ENCODE peak calls at places on chromosome 10, in six cellular contexts. One of them, this sample, is unnamed.

GRCh38 chr10:660980-661890 is 28.2 kb downstream of the DIP2C start:
- DNase-seq in fibroblast of mammary gland: peak
- DNase-seq in astrocyte of the cerebellum: no peak
- DNase-seq in tibial artery: no peak
- DNase-seq in astrocyte: no peak
- DNase-seq in kidney tubule cell: no peak
- DNase-seq in this sample: no peak

GRCh38 chr10:72753760-72754231 is 61.9 kb downstream of the MCU start:
- DNase-seq in fibroblast of mammary gland: no peak
- DNase-seq in astrocyte of the cerebellum: no peak
- DNase-seq in tibial artery: no peak
- DNase-seq in astrocyte: no peak
- DNase-seq in kidney tubule cell: no peak
- DNase-seq in this sample: no peak

GRCh38 chr10:72980348-72980747 is 25.7 kb upstream of the PLA2G12B start:
- DNase-seq in fibroblast of mammary gland: no peak
- DNase-seq in astrocyte of the cerebellum: no peak
- DNase-seq in tibial artery: no peak
- DNase-seq in astrocyte: no peak
- DNase-seq in kidney tubule cell: no peak
- DNase-seq in this sample: no peak

GRCh38 chr10:121698336-121698735 is 100.1 kb upstream of the FGFR2 start:
- DNase-seq in fibroblast of mammary gland: no peak
- DNase-seq in astrocyte of the cerebellum: no peak
- DNase-seq in tibial artery: no peak
- DNase-seq in astrocyte: peak
- DNase-seq in kidney tubule cell: peak
- DNase-seq in this sample: no peak

GRCh38 chr10:27542812-27543211 is 38.7 kb downstream of the RAB18 start:
- DNase-seq in fibroblast of mammary gland: peak
- DNase-seq in astrocyte of the cerebellum: no peak
- DNase-seq in tibial artery: no peak
- DNase-seq in astrocyte: peak
- DNase-seq in kidney tubule cell: peak
- DNase-seq in this sample: peak

GRCh38 chr10:118504044-118504944 is 91.2 kb downstream of the PRLHR start:
- DNase-seq in fibroblast of mammary gland: peak
- DNase-seq in astrocyte of the cerebellum: peak
- DNase-seq in tibial artery: no peak
- DNase-seq in astrocyte: peak
- DNase-seq in kidney tubule cell: peak
- DNase-seq in this sample: peak

GRCh38 chr10:74058658-74059057 is 60.7 kb downstream of the VCL start:
- DNase-seq in fibroblast of mammary gland: no peak
- DNase-seq in astrocyte of the cerebellum: no peak
- DNase-seq in tibial artery: no peak
- DNase-seq in astrocyte: peak
- DNase-seq in kidney tubule cell: peak
- DNase-seq in this sample: no peak

GRCh38 chr10:110304394-110304779 is 333 bp downstream of the SMNDC1 start:
- DNase-seq in fibroblast of mammary gland: no peak
- DNase-seq in astrocyte of the cerebellum: no peak
- DNase-seq in tibial artery: no peak
- DNase-seq in astrocyte: no peak
- DNase-seq in kidney tubule cell: peak
- DNase-seq in this sample: no peak

GRCh38 chr10:124660404-124661125 is 83.6 kb downstream of the FAM53B start:
- DNase-seq in fibroblast of mammary gland: no peak
- DNase-seq in astrocyte of the cerebellum: no peak
- DNase-seq in tibial artery: no peak
- DNase-seq in astrocyte: no peak
- DNase-seq in kidney tubule cell: no peak
- DNase-seq in this sample: no peak

GRCh38 chr10:62512732-62513475 is 138.7 kb downstream of the ZNF365 start:
- DNase-seq in fibroblast of mammary gland: peak
- DNase-seq in astrocyte of the cerebellum: no peak
- DNase-seq in tibial artery: no peak
- DNase-seq in astrocyte: peak
- DNase-seq in kidney tubule cell: peak
- DNase-seq in this sample: no peak

GRCh38 chr10:101075775-101076174 is 14.0 kb downstream of the KAZALD1 start:
- DNase-seq in fibroblast of mammary gland: no peak
- DNase-seq in astrocyte of the cerebellum: no peak
- DNase-seq in tibial artery: no peak
- DNase-seq in astrocyte: no peak
- DNase-seq in kidney tubule cell: no peak
- DNase-seq in this sample: no peak

GRCh38 chr10:126277177-126277576 is 111.1 kb downstream of the ADAM12 start:
- DNase-seq in fibroblast of mammary gland: no peak
- DNase-seq in astrocyte of the cerebellum: no peak
- DNase-seq in tibial artery: no peak
- DNase-seq in astrocyte: no peak
- DNase-seq in kidney tubule cell: no peak
- DNase-seq in this sample: no peak

GRCh38 chr10:110321869-110322620 is 17.3 kb upstream of the SMNDC1 start:
- DNase-seq in fibroblast of mammary gland: no peak
- DNase-seq in astrocyte of the cerebellum: no peak
- DNase-seq in tibial artery: no peak
- DNase-seq in astrocyte: no peak
- DNase-seq in kidney tubule cell: no peak
- DNase-seq in this sample: no peak

GRCh38 chr10:32692174-32692573 is 246.2 kb downstream of the CCDC7 start:
- DNase-seq in fibroblast of mammary gland: peak
- DNase-seq in astrocyte of the cerebellum: peak
- DNase-seq in tibial artery: no peak
- DNase-seq in astrocyte: peak
- DNase-seq in kidney tubule cell: peak
- DNase-seq in this sample: peak

GRCh38 chr10:129513312-129513711 is 46.3 kb downstream of the MGMT start:
- DNase-seq in fibroblast of mammary gland: no peak
- DNase-seq in astrocyte of the cerebellum: no peak
- DNase-seq in tibial artery: no peak
- DNase-seq in astrocyte: no peak
- DNase-seq in kidney tubule cell: no peak
- DNase-seq in this sample: no peak

GRCh38 chr10:110409926-110410325 is 87.8 kb upstream of the DUSP5 start:
- DNase-seq in fibroblast of mammary gland: no peak
- DNase-seq in astrocyte of the cerebellum: no peak
- DNase-seq in tibial artery: no peak
- DNase-seq in astrocyte: no peak
- DNase-seq in kidney tubule cell: no peak
- DNase-seq in this sample: no peak

GRCh38 chr10:88064608-88065383 is 201.4 kb downstream of the PTEN start:
- DNase-seq in fibroblast of mammary gland: peak
- DNase-seq in astrocyte of the cerebellum: no peak
- DNase-seq in tibial artery: peak
- DNase-seq in astrocyte: no peak
- DNase-seq in kidney tubule cell: no peak
- DNase-seq in this sample: peak

GRCh38 chr10:56537984-56538383 is 176.9 kb upstream of the ZWINT start:
- DNase-seq in fibroblast of mammary gland: peak
- DNase-seq in astrocyte of the cerebellum: peak
- DNase-seq in tibial artery: no peak
- DNase-seq in astrocyte: peak
- DNase-seq in kidney tubule cell: peak
- DNase-seq in this sample: peak

GRCh38 chr10:93559490-93559889 is 7.0 kb upstream of the FFAR4 start:
- DNase-seq in fibroblast of mammary gland: no peak
- DNase-seq in astrocyte of the cerebellum: no peak
- DNase-seq in tibial artery: no peak
- DNase-seq in astrocyte: no peak
- DNase-seq in kidney tubule cell: no peak
- DNase-seq in this sample: no peak

GRCh38 chr10:137031-137430 is 1.8 kb downstream of the ZMYND11 start:
- DNase-seq in fibroblast of mammary gland: peak
- DNase-seq in astrocyte of the cerebellum: no peak
- DNase-seq in tibial artery: no peak
- DNase-seq in astrocyte: no peak
- DNase-seq in kidney tubule cell: peak
- DNase-seq in this sample: peak

GRCh38 chr10:95485030-95485429 is 76.1 kb downstream of the SORBS1 start:
- DNase-seq in fibroblast of mammary gland: no peak
- DNase-seq in astrocyte of the cerebellum: no peak
- DNase-seq in tibial artery: no peak
- DNase-seq in astrocyte: peak
- DNase-seq in kidney tubule cell: peak
- DNase-seq in this sample: no peak

GRCh38 chr10:76403876-76404275 is 972.5 kb downstream of the LRMDA start:
- DNase-seq in fibroblast of mammary gland: peak
- DNase-seq in astrocyte of the cerebellum: no peak
- DNase-seq in tibial artery: peak
- DNase-seq in astrocyte: no peak
- DNase-seq in kidney tubule cell: no peak
- DNase-seq in this sample: peak

GRCh38 chr10:58782876-58783859 is 270.5 kb downstream of the BICC1 start:
- DNase-seq in fibroblast of mammary gland: peak
- DNase-seq in astrocyte of the cerebellum: peak
- DNase-seq in tibial artery: peak
- DNase-seq in astrocyte: no peak
- DNase-seq in kidney tubule cell: no peak
- DNase-seq in this sample: peak

GRCh38 chr10:31937371-31937770 is 8.7 kb upstream of the ARHGAP12 start:
- DNase-seq in fibroblast of mammary gland: peak
- DNase-seq in astrocyte of the cerebellum: no peak
- DNase-seq in tibial artery: no peak
- DNase-seq in astrocyte: no peak
- DNase-seq in kidney tubule cell: no peak
- DNase-seq in this sample: no peak

GRCh38 chr10:97701438-97702064 is 12.0 kb upstream of the MARVELD1 start:
- DNase-seq in fibroblast of mammary gland: peak
- DNase-seq in astrocyte of the cerebellum: peak
- DNase-seq in tibial artery: no peak
- DNase-seq in astrocyte: peak
- DNase-seq in kidney tubule cell: peak
- DNase-seq in this sample: peak

GRCh38 chr10:100184426-100185219 is 1.2 kb downstream of the ERLIN1 start:
- DNase-seq in fibroblast of mammary gland: peak
- DNase-seq in astrocyte of the cerebellum: no peak
- DNase-seq in tibial artery: no peak
- DNase-seq in astrocyte: no peak
- DNase-seq in kidney tubule cell: peak
- DNase-seq in this sample: peak

GRCh38 chr10:1417574-1417973 is 319.8 kb downstream of the ADARB2 start:
- DNase-seq in fibroblast of mammary gland: no peak
- DNase-seq in astrocyte of the cerebellum: no peak
- DNase-seq in tibial artery: no peak
- DNase-seq in astrocyte: no peak
- DNase-seq in kidney tubule cell: no peak
- DNase-seq in this sample: no peak

GRCh38 chr10:124060148-124060720 is 33.2 kb downstream of the CHST15 start:
- DNase-seq in fibroblast of mammary gland: no peak
- DNase-seq in astrocyte of the cerebellum: no peak
- DNase-seq in tibial artery: no peak
- DNase-seq in astrocyte: no peak
- DNase-seq in kidney tubule cell: no peak
- DNase-seq in this sample: no peak

This sample was measured in IMR-90.